ENCODE peak calls at places on chromosome 4, in seven cellular contexts. O is A172, F is T-helper 2 cell, H is AG08396, G is progenitor cell of endocrine pancreas, Q is psoas muscle, E is ecto neural progenitor cell. T is an unnamed sample.
A peak's percentile ranks its signal among the peaks of the same experiment; 100 is the strongest.

GRCh38 chr4:20395160-20395773 is 143.6 kb downstream of the SLIT2 start:
- DNase-seq in O (peak; percentile 55), F (no peak), H (no peak), G (peak; percentile 11), Q (no peak), E (peak; percentile 55), T (no peak)

GRCh38 chr4:110628321-110629213 is 5.7 kb upstream of the PITX2 start:
- DNase-seq in O (no peak), F (no peak), H (no peak), G (no peak), Q (no peak), E (peak; percentile 55), T (no peak)

GRCh38 chr4:152079543-152080293 is 318.9 kb upstream of the GATB start:
- DNase-seq in O (no peak), F (no peak), H (no peak), G (no peak), Q (no peak), E (no peak), T (peak; percentile 23)

GRCh38 chr4:143358923-143359694 is 22.4 kb downstream of the GAB1 start:
- DNase-seq in O (peak; percentile 70), F (no peak), H (peak; percentile 37), G (no peak), Q (no peak), E (no peak), T (no peak)

GRCh38 chr4:64598068-64598467 is 188.8 kb upstream of the TECRL start:
- DNase-seq in O (no peak), F (no peak), H (no peak), G (no peak), Q (no peak), E (no peak), T (no peak)

GRCh38 chr4:147102596-147102995 is 156.9 kb upstream of the TTC29 start:
- DNase-seq in O (no peak), F (no peak), H (no peak), G (no peak), Q (no peak), E (no peak), T (no peak)

GRCh38 chr4:23022032-23022431 is 329.3 kb downstream of the GBA3 start:
- DNase-seq in O (peak; percentile 95), F (no peak), H (peak; percentile 2), G (no peak), Q (no peak), E (no peak), T (no peak)

GRCh38 chr4:25588211-25588610 is 67.4 kb upstream of the SLC34A2 start:
- DNase-seq in O (no peak), F (no peak), H (no peak), G (no peak), Q (no peak), E (no peak), T (no peak)

GRCh38 chr4:2070421-2071251 is 11.5 kb downstream of the NAT8L start:
- DNase-seq in O (no peak), F (no peak), H (no peak), G (no peak), Q (no peak), E (no peak), T (no peak)

GRCh38 chr4:82733636-82734035 is 65.0 kb downstream of the SCD5 start:
- DNase-seq in O (peak; percentile 74), F (no peak), H (no peak), G (no peak), Q (no peak), E (no peak), T (no peak)

GRCh38 chr4:152590179-152591031 is 54.5 kb upstream of the FBXW7 start:
- DNase-seq in O (peak; percentile 77), F (no peak), H (peak; percentile 56), G (no peak), Q (no peak), E (no peak), T (no peak)

GRCh38 chr4:6333301-6334202 is 63.9 kb downstream of the WFS1 start:
- DNase-seq in O (no peak), F (no peak), H (no peak), G (no peak), Q (peak; percentile 39), E (no peak), T (no peak)

GRCh38 chr4:181968371-181968770 is 274.8 kb upstream of the TENM3 start:
- DNase-seq in O (peak; percentile 75), F (no peak), H (peak; percentile 9), G (no peak), Q (no peak), E (no peak), T (no peak)

GRCh38 chr4:133624744-133625143 is 475.6 kb downstream of the PCDH10 start:
- DNase-seq in O (peak; percentile 5), F (no peak), H (no peak), G (no peak), Q (no peak), E (no peak), T (no peak)

GRCh38 chr4:23887989-23888388 is 1.9 kb downstream of the PPARGC1A start:
- DNase-seq in O (no peak), F (no peak), H (no peak), G (no peak), Q (peak; percentile 53), E (no peak), T (no peak)

GRCh38 chr4:119559044-119559647 is 69.5 kb downstream of the PDE5A start:
- DNase-seq in O (peak; percentile 41), F (no peak), H (peak; percentile 8), G (no peak), Q (no peak), E (no peak), T (no peak)

GRCh38 chr4:155906554-155907247 is 3.2 kb downstream of the TDO2 start:
- DNase-seq in O (peak; percentile 84), F (no peak), H (peak; percentile 75), G (no peak), Q (no peak), E (no peak), T (no peak)

GRCh38 chr4:63526251-63526650 is 883.0 kb downstream of the TECRL start:
- DNase-seq in O (no peak), F (no peak), H (no peak), G (no peak), Q (no peak), E (no peak), T (no peak)

GRCh38 chr4:48247142-48247877 is 22.3 kb downstream of the TEC start:
- DNase-seq in O (no peak), F (no peak), H (no peak), G (no peak), Q (no peak), E (no peak), T (no peak)

GRCh38 chr4:82484987-82485783 is 54.8 kb downstream of the ENOPH1 start:
- DNase-seq in O (no peak), F (no peak), H (no peak), G (no peak), Q (no peak), E (no peak), T (no peak)

GRCh38 chr4:112894480-112894879 is 155.0 kb upstream of the ANK2 start:
- DNase-seq in O (no peak), F (no peak), H (no peak), G (no peak), Q (no peak), E (no peak), T (no peak)

GRCh38 chr4:152528060-152528459 is 7.8 kb downstream of the FBXW7 start:
- DNase-seq in O (no peak), F (no peak), H (no peak), G (no peak), Q (no peak), E (no peak), T (no peak)

GRCh38 chr4:153207561-153207960 is 3.3 kb downstream of the TRIM2 start:
- DNase-seq in O (peak; percentile 32), F (no peak), H (peak; percentile 45), G (no peak), Q (peak; percentile 69), E (peak; percentile 58), T (no peak)

GRCh38 chr4:171650543-171650942 is 162.7 kb upstream of the GALNTL6 start:
- DNase-seq in O (no peak), F (no peak), H (no peak), G (no peak), Q (no peak), E (no peak), T (no peak)

GRCh38 chr4:2940267-2941137 is 22.7 kb downstream of the NOP14 start:
- DNase-seq in O (no peak), F (no peak), H (no peak), G (peak; percentile 8), Q (peak; percentile 47), E (no peak), T (no peak)

GRCh38 chr4:21569638-21570037 is 378.9 kb downstream of the KCNIP4 start:
- DNase-seq in O (no peak), F (no peak), H (no peak), G (no peak), Q (no peak), E (no peak), T (no peak)

GRCh38 chr4:117577686-117578085 is 456.6 kb upstream of the NDST3 start:
- DNase-seq in O (peak; percentile 4), F (no peak), H (no peak), G (no peak), Q (no peak), E (no peak), T (no peak)

GRCh38 chr4:168923526-168924194 is 86.4 kb downstream of the CBR4 start:
- DNase-seq in O (peak; percentile 65), F (no peak), H (peak; percentile 65), G (peak; percentile 27), Q (no peak), E (peak; percentile 63), T (peak; percentile 5)

GRCh38 chr4:135552131-135552530 is 1350.5 kb upstream of the PABPC4L start:
- DNase-seq in O (no peak), F (no peak), H (no peak), G (no peak), Q (no peak), E (no peak), T (no peak)

GRCh38 chr4:159280442-159281172 is 177.7 kb downstream of the RAPGEF2 start:
- DNase-seq in O (no peak), F (no peak), H (no peak), G (no peak), Q (no peak), E (no peak), T (no peak)

GRCh38 chr4:37892641-37893040 is 1.8 kb downstream of the TBC1D1 start:
- DNase-seq in O (no peak), F (no peak), H (no peak), G (no peak), Q (no peak), E (no peak), T (no peak)

GRCh38 chr4:7886250-7886973 is 53.2 kb downstream of the AFAP1 start:
- DNase-seq in O (no peak), F (no peak), H (no peak), G (no peak), Q (no peak), E (no peak), T (no peak)

GRCh38 chr4:112896326-112896892 is 153.0 kb upstream of the ANK2 start:
- DNase-seq in O (no peak), F (no peak), H (no peak), G (no peak), Q (no peak), E (no peak), T (no peak)

GRCh38 chr4:1402516-1403101 is 3.6 kb downstream of the NKX1-1 start:
- DNase-seq in O (no peak), F (no peak), H (peak; percentile 36), G (no peak), Q (peak; percentile 36), E (peak; percentile 43), T (no peak)

GRCh38 chr4:120293341-120293740 is 226.7 kb upstream of the MAD2L1 start:
- DNase-seq in O (no peak), F (no peak), H (peak; percentile 9), G (no peak), Q (no peak), E (no peak), T (no peak)

GRCh38 chr4:16938641-16939040 is 40.2 kb upstream of the LDB2 start:
- DNase-seq in O (no peak), F (no peak), H (no peak), G (no peak), Q (no peak), E (no peak), T (no peak)